ENCODE peak calls at places on chromosomes 13 and 19, in four cellular contexts. G, C, L and V are unnamed samples.

GRCh38 chr13:113369189-113369588 is 5.3 kb upstream of the GRTP1 start:
- DNase-seq in L (no peak), G (no peak), C (no peak), V (no peak)

GRCh38 chr13:30026093-30026492 is 175.7 kb upstream of the UBL3 start:
- DNase-seq in L (no peak), C (no peak), G (no peak), V (no peak)

GRCh38 chr13:114132419-114133121 is at the start of gene RASA3:
- DNase-seq in C (peak; percentile 66), L (peak; percentile 62), G (peak; percentile 72), V (no peak)

GRCh38 chr13:111210488-111210887 is 95.4 kb downstream of the ARHGEF7 start:
- DNase-seq in G (no peak), L (no peak), C (peak; percentile 42), V (no peak)

GRCh38 chr13:112060431-112060830 is 6.5 kb upstream of the SOX1 start:
- DNase-seq in L (no peak), C (no peak), G (no peak), V (no peak)

GRCh38 chr19:12884926-12885748 is 1.9 kb downstream of the KLF1 start:
- DNase-seq in G (peak; percentile 54), C (peak; percentile 57), L (no peak), V (peak; percentile 38)

GRCh38 chr13:23622991-23623390 is 52.8 kb downstream of the TNFRSF19 start:
- DNase-seq in G (no peak), L (no peak), C (no peak), V (no peak)

GRCh38 chr13:93270769-93271753 is 44.5 kb downstream of the GPC6 start:
- DNase-seq in C (no peak), G (no peak), L (no peak), V (no peak)

GRCh38 chr19:2540251-2540645 is 64.3 kb downstream of the GADD45B start:
- DNase-seq in L (no peak), C (no peak), G (no peak), V (no peak)

GRCh38 chr19:40465025-40465780 is at the start of gene BLVRB:
- DNase-seq in C (peak; percentile 67), G (no peak), L (no peak), V (no peak)

GRCh38 chr19:10543420-10544241 is at the start of gene ATG4D:
- DNase-seq in L (peak; percentile 56), C (peak; percentile 74), G (peak; percentile 88), V (no peak)

GRCh38 chr13:94210826-94211225 is 268.7 kb downstream of the DCT start:
- DNase-seq in L (no peak), C (no peak), G (no peak), V (no peak)

GRCh38 chr13:32390048-32390447 is 37.9 kb downstream of the N4BP2L1 start:
- DNase-seq in G (no peak), C (no peak), L (no peak), V (no peak)

GRCh38 chr13:28526876-28527275 is 31.9 kb upstream of the FLT1 start:
- DNase-seq in L (no peak), G (no peak), C (no peak), V (no peak)

GRCh38 chr19:768424-768823 is 17.5 kb downstream of the MISP start:
- DNase-seq in C (no peak), L (no peak), G (no peak), V (no peak)

GRCh38 chr13:48160879-48161278 is 66.0 kb upstream of the MED4 start:
- DNase-seq in L (peak; percentile 27), G (no peak), C (peak; percentile 59), V (no peak)

GRCh38 chr19:1837625-1838105 is 10.6 kb downstream of the REXO1 start:
- DNase-seq in L (no peak), C (no peak), G (peak; percentile 64), V (no peak)

GRCh38 chr13:75226755-75227435 is 255.1 kb downstream of the TBC1D4 start:
- DNase-seq in L (no peak), C (no peak), G (no peak), V (no peak)

DNA sequence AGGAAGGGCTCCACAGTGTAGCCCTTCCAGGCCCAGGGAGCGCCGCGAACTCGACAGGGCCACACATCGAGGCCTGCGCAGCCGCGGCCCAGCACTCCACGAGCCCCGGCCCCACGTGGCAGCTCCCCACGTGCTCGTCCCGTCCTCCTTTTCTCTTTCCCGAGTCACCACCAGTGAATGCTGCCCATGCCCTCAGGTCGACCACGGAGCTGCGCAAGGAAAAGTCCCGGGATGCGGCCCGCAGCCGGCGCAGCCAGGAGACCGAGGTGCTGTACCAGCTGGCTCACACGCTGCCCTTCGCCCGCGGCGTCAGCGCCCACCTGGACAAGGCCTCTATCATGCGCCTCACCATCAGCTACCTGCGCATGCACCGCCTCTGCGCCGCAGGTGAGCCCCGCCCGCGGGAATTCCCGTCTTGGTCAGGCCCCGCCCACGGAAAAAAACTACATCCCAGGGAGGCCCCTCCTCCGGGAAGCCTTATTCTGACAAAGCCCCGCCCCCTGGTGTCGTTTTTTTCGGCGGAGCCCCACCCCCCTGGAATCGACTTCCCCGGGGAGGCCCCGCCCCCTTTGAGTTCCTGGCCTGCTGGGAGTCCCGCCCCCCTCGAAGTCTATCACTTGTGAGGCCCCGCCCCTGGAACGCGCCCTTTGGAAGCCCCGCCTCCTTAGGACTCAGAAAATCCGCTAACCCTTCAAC is 7.0 kb downstream of the HIF3A start:
- DNase-seq in L (no peak), C (no peak), G (peak; percentile 40), V (no peak)
- H3K27ac ChIP-seq in L (peak overlapping the region; percentile 98), C (peak overlapping the region; percentile 82), G (no peak overlapping the region), V (peak overlapping the region; percentile 86)

DNA sequence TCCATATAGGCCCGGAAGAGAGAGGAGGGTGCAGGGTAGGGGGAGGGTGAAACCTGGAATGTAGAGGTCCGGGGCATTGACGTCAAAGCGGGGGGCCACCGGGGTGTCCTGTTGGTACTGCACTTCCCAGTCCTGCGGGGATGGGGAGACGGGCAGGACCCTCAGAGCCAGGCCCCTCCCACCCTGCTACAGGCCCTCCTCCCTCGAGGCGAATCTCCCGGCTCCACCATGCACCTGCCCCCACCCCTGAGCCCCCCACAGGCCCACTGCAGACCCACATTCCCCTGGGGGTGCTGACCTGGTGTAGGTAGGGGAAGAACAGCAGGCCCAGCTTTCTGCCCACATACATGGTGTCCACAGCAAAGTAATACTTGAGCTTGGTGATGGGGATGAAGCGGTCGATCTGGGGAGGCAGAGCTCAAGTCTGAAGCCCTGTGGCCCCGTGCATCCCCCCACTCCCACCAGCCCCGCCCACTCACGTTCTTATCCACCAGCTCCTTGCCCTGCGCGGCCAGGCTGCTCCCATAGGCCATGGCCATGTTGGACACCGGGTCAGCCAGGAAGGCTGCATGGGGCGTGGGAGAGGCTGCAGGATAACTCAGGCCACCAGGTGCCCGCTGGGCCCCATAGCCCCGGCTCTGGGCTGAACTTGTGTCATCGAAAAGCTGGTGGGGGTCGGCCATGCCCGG is 5.0 kb downstream of the C19orf33 start:
- DNase-seq in G (no peak), C (no peak), L (no peak), V (no peak)
- TF ChIP-seq POLR2A in G (peak; percentile 8), C (no peak), L (no peak), V (no peak)

DNA sequence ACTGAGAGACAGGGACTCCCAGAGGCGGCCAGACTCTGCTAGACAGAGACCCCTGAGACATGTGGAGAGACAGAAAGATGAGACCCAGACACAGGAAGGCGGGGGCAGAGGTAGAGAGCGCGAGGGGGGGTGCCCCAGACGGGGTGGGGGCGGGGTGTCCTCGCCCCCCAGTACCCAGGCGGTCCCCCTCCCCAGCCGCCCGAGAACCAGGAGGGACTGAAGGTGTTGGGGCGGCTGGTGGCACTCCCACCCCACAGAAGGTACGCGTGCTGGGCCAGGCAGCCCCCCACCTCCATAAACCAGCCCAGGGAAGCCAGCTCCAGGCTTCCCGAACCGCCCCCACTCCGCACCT is 336 bp downstream of the SLC8A2 start:
- DNase-seq in G (no peak), L (no peak), C (no peak), V (no peak)
- H3K27ac ChIP-seq in G (peak overlapping the region; percentile 69), L (no peak overlapping the region), C (no peak overlapping the region), V (no peak overlapping the region)

GRCh38 chr19:48746738-48747575 is at the start of gene IZUMO1:
- DNase-seq in C (peak; percentile 77), G (peak; percentile 99), L (peak; percentile 33), V (no peak)
- TF ChIP-seq POLR2A in C (peak; percentile 53), G (no peak), L (peak; percentile 13), V (no peak)

DNA sequence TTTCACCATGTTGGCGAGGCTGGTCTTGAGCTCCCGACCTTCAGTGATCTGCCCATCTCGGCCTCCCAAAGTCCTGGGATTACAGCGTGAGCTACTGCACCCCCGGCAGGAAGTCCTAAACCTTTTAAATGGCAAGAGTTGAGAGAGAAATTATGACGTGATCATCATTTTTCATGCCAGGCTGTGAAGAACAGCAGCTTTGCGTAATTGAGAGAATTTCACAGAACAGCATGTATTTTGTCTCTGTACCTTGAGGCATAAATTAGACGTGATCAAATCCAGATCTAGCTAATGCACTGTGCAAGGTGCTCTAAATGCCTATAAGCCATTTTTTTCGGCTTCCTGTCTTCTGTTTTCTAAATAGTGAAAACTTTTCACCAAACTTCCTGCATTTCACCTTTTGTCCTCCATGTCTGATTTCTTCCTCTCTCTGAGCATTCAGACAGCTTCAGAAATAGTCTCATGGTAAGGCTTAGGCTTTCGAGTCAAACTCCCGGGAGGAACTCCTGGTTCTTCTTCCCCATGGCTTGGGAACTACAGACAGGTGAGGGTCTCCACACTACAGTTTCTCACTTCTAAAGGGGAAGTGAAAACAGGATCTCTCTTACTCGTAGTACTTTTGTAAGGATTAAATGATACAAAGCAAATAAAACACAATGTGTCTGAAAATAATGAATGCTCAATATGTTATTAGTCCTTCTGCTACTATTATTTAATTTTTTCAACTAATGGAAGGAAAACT is 51.0 kb downstream of the WDFY2 start:
- DNase-seq in C (no peak), G (no peak), L (no peak), V (no peak)
- H3K27ac ChIP-seq in C (no peak overlapping the region), G (peak overlapping the region; percentile 74), L (peak overlapping the region; percentile 1), V (no peak overlapping the region)